ENCODE peak calls at places on chromosomes 6 and 20, in seven cellular contexts. N is GM23248, G is HCT116, V is SK-N-SH, O is MM.1S, Z is GM23338, F is hepatocyte. J is an unnamed sample.

GRCh38 chr6:138987299-138987642 is 782 bp downstream of the REPS1 start:
- DNase-seq in V (no peak), N (no peak), G (no peak), F (no peak), O (no peak), Z (peak; percentile 55), J (no peak)

GRCh38 chr20:8248051-8248450 is 116.0 kb downstream of the PLCB1 start:
- DNase-seq in N (no peak), Z (no peak), G (no peak), F (no peak), V (no peak), O (no peak), J (no peak)

GRCh38 chr20:10540636-10541493 is 105.8 kb downstream of the SLX4IP start:
- DNase-seq in V (no peak), F (peak; percentile 60), N (peak; percentile 86), G (peak; percentile 75), Z (no peak), O (no peak), J (no peak)

GRCh38 chr6:166242888-166243287 is 65.3 kb downstream of the PRR18 start:
- DNase-seq in V (no peak), O (no peak), G (no peak), F (no peak), N (no peak), Z (no peak), J (no peak)

GRCh38 chr6:62371840-62372239 is 85.8 kb upstream of the KHDRBS2 start:
- DNase-seq in Z (peak; percentile 29), O (no peak), F (no peak), V (no peak), G (no peak), N (no peak), J (no peak)

GRCh38 chr6:155384343-155384742 is 70.1 kb upstream of the TFB1M start:
- DNase-seq in O (no peak), F (no peak), V (no peak), N (no peak), G (no peak), Z (no peak), J (no peak)

GRCh38 chr20:44702776-44703175 is 12.4 kb upstream of the CCN5 start:
- DNase-seq in G (no peak), Z (no peak), F (peak; percentile 32), V (no peak), O (no peak), N (peak; percentile 89), J (no peak)

GRCh38 chr20:4165984-4166725 is 150.8 kb upstream of the RNF24 start:
- DNase-seq in G (no peak), V (no peak), O (no peak), Z (no peak), F (no peak), N (no peak), J (no peak)

GRCh38 chr20:8394308-8394945 is 262.4 kb downstream of the PLCB1 start:
- DNase-seq in F (no peak), O (peak; percentile 23), Z (no peak), N (peak; percentile 83), V (no peak), G (no peak), J (no peak)

GRCh38 chr6:7554533-7555275 is 13.2 kb downstream of the DSP start:
- DNase-seq in V (no peak), O (no peak), N (peak; percentile 35), G (no peak), Z (no peak), F (no peak), J (no peak)

GRCh38 chr20:18837710-18838109 is 24.1 kb downstream of the SCP2D1 start:
- DNase-seq in N (no peak), V (no peak), G (no peak), Z (no peak), F (peak; percentile 21), O (no peak), J (no peak)

GRCh38 chr20:43925215-43925614 is 10.6 kb downstream of the TOX2 start:
- DNase-seq in G (no peak), F (no peak), N (peak; percentile 17), Z (no peak), V (no peak), O (no peak), J (no peak)

GRCh38 chr20:22584922-22585785 is 782 bp upstream of the FOXA2 start:
- DNase-seq in N (no peak), F (peak; percentile 73), G (no peak), O (no peak), V (no peak), Z (peak; percentile 72), J (peak; percentile 68)
- TF ChIP-seq EZH2phosphoT487 in N (peak; percentile 54), F (peak; percentile 28), G (no peak), O (no peak), V (peak; percentile 29), Z (no peak), J (peak; percentile 100)

GRCh38 chr20:59141818-59142581 is 21.6 kb upstream of the ZNF831 start:
- DNase-seq in G (no peak), V (no peak), Z (peak; percentile 81), N (peak; percentile 11), O (no peak), F (peak; percentile 46), J (peak; percentile 72)
- TF ChIP-seq EZH2phosphoT487 in G (no peak), V (no peak), Z (no peak), N (no peak), O (no peak), F (no peak), J (no peak)

DNA sequence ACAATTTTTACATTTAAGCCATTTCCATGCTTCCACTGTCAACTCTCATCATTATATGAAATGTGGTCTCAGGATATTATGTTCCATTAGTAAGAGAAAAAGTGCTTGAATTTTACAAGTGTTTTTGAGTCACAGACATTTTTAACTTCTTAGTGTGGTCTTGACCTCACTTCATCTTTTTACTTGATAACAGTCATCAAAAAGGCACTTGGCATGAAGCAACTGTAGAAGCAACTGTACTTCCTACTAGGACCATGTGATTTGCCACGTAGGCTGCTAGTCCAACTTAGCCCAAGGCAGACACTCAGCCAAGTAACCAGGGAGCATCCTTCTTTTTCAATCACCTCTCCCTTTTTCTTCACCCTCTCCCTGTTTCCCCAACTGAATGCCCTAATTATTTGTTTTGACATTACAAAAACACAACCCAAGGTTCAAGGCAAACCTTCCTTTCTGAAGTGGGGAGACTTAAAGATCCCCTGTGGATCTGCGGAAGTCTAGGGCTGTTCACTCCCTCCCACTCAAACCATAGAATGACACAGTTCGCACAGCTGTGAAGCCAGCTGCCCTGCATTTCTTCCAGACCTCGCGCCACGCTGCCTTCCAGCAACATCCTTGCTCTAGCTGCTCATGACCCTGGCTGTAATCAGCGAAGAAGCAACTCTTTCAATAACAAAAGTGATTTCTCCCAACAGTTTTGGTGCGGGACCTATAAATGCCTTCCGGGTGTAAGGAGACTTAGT is 45.0 kb downstream of the PHACTR1 start:
- DNase-seq in V (no peak), Z (no peak), O (no peak), N (peak; percentile 98), G (no peak), F (no peak), J (no peak)
- TF ChIP-seq EZH2phosphoT487 in V (no peak), Z (no peak), O (no peak), N (no peak), G (no peak), F (no peak), J (no peak)

GRCh38 chr20:53902968-53903651 is 167.3 kb downstream of the BCAS1 start:
- DNase-seq in F (no peak), Z (no peak), O (no peak), G (no peak), N (peak; percentile 67), V (no peak), J (no peak)

GRCh38 chr20:53901697-53902096 is 168.7 kb downstream of the BCAS1 start:
- DNase-seq in V (no peak), O (no peak), N (no peak), F (no peak), G (no peak), Z (no peak), J (no peak)

GRCh38 chr20:53899351-53900167 is 170.8 kb downstream of the BCAS1 start:
- DNase-seq in N (peak; percentile 83), Z (no peak), G (no peak), F (no peak), O (peak; percentile 92), V (peak; percentile 38), J (peak; percentile 62)

GRCh38 chr20:53900380-53900999 is 169.9 kb downstream of the BCAS1 start:
- DNase-seq in N (peak; percentile 85), Z (no peak), F (no peak), O (no peak), V (no peak), G (no peak), J (no peak)

DNA sequence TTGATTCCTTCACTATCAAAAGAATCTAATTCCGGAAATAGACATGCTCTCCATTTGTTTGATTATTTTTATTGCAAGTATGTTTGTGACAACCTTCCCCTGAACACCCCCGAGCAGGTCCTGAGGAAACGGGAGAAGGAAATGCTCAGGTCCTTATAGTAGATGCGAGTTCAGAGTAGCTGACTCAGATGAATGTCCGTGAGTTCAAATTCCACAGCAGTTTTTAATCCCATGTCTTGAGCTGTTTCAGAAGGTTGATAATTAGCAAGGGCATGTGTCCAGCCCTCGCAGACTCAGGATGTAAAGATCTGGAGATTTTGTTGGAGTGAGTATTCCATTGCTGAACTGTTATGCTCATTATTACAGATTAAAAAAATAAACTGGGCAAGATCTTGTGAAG is 169.3 kb downstream of the BCAS1 start:
- DNase-seq in O (no peak), G (no peak), V (no peak), F (peak; percentile 44), Z (no peak), N (peak; percentile 89), J (no peak)
- TF ChIP-seq EZH2phosphoT487 in O (no peak), G (no peak), V (no peak), F (no peak), Z (no peak), N (no peak), J (no peak)

J was measured in neural progenitor cell.